ENCODE peak calls at places on chromosomes 6 and 20, in five cellular contexts. One of them, this sample, is unnamed.
A peak's percentile ranks its signal among the peaks of the same experiment; 100 is the strongest.

GRCh38 chr20:49028684-49029083 is 17.4 kb upstream of the CSE1L start:
- DNase-seq in transverse colon: no peak
- DNase-seq in breast epithelium: no peak
- DNase-seq in A549: peak; percentile 31
- DNase-seq in HCT116: no peak
- DNase-seq in this sample: no peak

GRCh38 chr6:35128496-35128895 is 12.6 kb downstream of the TCP11 start:
- DNase-seq in A549: no peak
- DNase-seq in breast epithelium: no peak
- DNase-seq in transverse colon: no peak
- DNase-seq in HCT116: no peak
- DNase-seq in this sample: no peak

GRCh38 chr20:62119591-62120364 is 2.5 kb upstream of the LSM14B start:
- DNase-seq in transverse colon: peak; percentile 55
- DNase-seq in breast epithelium: no peak
- DNase-seq in HCT116: no peak
- DNase-seq in A549: no peak
- DNase-seq in this sample: peak; percentile 86

GRCh38 chr6:34176261-34177031 is 30.6 kb upstream of the GRM4 start:
- DNase-seq in HCT116: no peak
- DNase-seq in A549: no peak
- DNase-seq in breast epithelium: no peak
- DNase-seq in transverse colon: no peak
- DNase-seq in this sample: no peak

GRCh38 chr6:84546427-84546914 is 217.9 kb downstream of the TBX18 start:
- DNase-seq in breast epithelium: no peak
- DNase-seq in transverse colon: no peak
- DNase-seq in HCT116: no peak
- DNase-seq in A549: no peak
- DNase-seq in this sample: no peak

GRCh38 chr6:38030380-38030779 is 210.9 kb downstream of the ZFAND3 start:
- DNase-seq in A549: no peak
- DNase-seq in breast epithelium: no peak
- DNase-seq in HCT116: no peak
- DNase-seq in transverse colon: no peak
- DNase-seq in this sample: no peak

GRCh38 chr6:16343593-16343992 is 105.2 kb downstream of the GMPR start:
- DNase-seq in A549: no peak
- DNase-seq in transverse colon: no peak
- DNase-seq in HCT116: no peak
- DNase-seq in breast epithelium: no peak
- DNase-seq in this sample: no peak

GRCh38 chr20:63519765-63520593 is 586 bp upstream of the PPDPF start:
- DNase-seq in A549: peak; percentile 69
- DNase-seq in HCT116: no peak
- DNase-seq in transverse colon: peak; percentile 70
- DNase-seq in breast epithelium: peak; percentile 50
- DNase-seq in this sample: peak; percentile 46

GRCh38 chr6:69768664-69769063 is 28.1 kb downstream of the LMBRD1 start:
- DNase-seq in A549: no peak
- DNase-seq in HCT116: no peak
- DNase-seq in breast epithelium: no peak
- DNase-seq in transverse colon: no peak
- DNase-seq in this sample: no peak

GRCh38 chr20:25248501-25249172 is 752 bp downstream of the PYGB start:
- DNase-seq in HCT116: no peak
- DNase-seq in transverse colon: peak; percentile 38
- DNase-seq in A549: peak; percentile 50
- DNase-seq in breast epithelium: peak; percentile 23
- DNase-seq in this sample: no peak

GRCh38 chr20:63252157-63252780 is 2.0 kb downstream of the NKAIN4 start:
- DNase-seq in A549: no peak
- DNase-seq in transverse colon: no peak
- DNase-seq in breast epithelium: no peak
- DNase-seq in HCT116: no peak
- DNase-seq in this sample: no peak

GRCh38 chr6:121435444-121436069 is at the start of gene GJA1:
- DNase-seq in HCT116: no peak
- DNase-seq in transverse colon: peak; percentile 12
- DNase-seq in A549: peak; percentile 61
- DNase-seq in breast epithelium: peak; percentile 60
- DNase-seq in this sample: peak; percentile 17

GRCh38 chr20:58494923-58495622 is 20.1 kb downstream of the APCDD1L start:
- DNase-seq in A549: no peak
- DNase-seq in breast epithelium: no peak
- DNase-seq in transverse colon: no peak
- DNase-seq in HCT116: no peak
- DNase-seq in this sample: no peak

GRCh38 chr20:62580052-62580451 is 62.3 kb upstream of the SLCO4A1 start:
- DNase-seq in transverse colon: no peak
- DNase-seq in A549: no peak
- DNase-seq in HCT116: no peak
- DNase-seq in breast epithelium: no peak
- DNase-seq in this sample: no peak

GRCh38 chr20:48910360-48910781 is 11.1 kb upstream of the ARFGEF2 start:
- DNase-seq in transverse colon: no peak
- DNase-seq in HCT116: no peak
- DNase-seq in A549: no peak
- DNase-seq in breast epithelium: no peak
- DNase-seq in this sample: no peak

GRCh38 chr6:112879920-112880413 is 532.8 kb downstream of the RFPL4B start:
- DNase-seq in breast epithelium: no peak
- DNase-seq in HCT116: no peak
- DNase-seq in A549: no peak
- DNase-seq in transverse colon: peak; percentile 19
- DNase-seq in this sample: no peak

GRCh38 chr20:63829943-63830820 is 882 bp downstream of the ZBTB46 start:
- DNase-seq in HCT116: no peak
- DNase-seq in transverse colon: no peak
- DNase-seq in A549: no peak
- DNase-seq in breast epithelium: no peak
- DNase-seq in this sample: no peak

GRCh38 chr6:140475086-140475485 is 1100.6 kb upstream of the CITED2 start:
- DNase-seq in transverse colon: no peak
- DNase-seq in breast epithelium: peak; percentile 51
- DNase-seq in A549: no peak
- DNase-seq in HCT116: no peak
- DNase-seq in this sample: no peak

GRCh38 chr6:25895773-25896172 is 21.7 kb upstream of the SLC17A3 start:
- DNase-seq in A549: no peak
- DNase-seq in breast epithelium: no peak
- DNase-seq in HCT116: no peak
- DNase-seq in transverse colon: no peak
- DNase-seq in this sample: no peak

GRCh38 chr6:33682341-33682740 is 29.2 kb downstream of the UQCC2 start:
- DNase-seq in A549: no peak
- DNase-seq in breast epithelium: no peak
- DNase-seq in transverse colon: no peak
- DNase-seq in HCT116: no peak
- DNase-seq in this sample: no peak

GRCh38 chr6:104644848-104645247 is 214.9 kb downstream of the HACE1 start:
- DNase-seq in A549: no peak
- DNase-seq in HCT116: no peak
- DNase-seq in transverse colon: no peak
- DNase-seq in breast epithelium: no peak
- DNase-seq in this sample: no peak

GRCh38 chr20:10619427-10619826 is 54.4 kb downstream of the JAG1 start:
- DNase-seq in transverse colon: no peak
- DNase-seq in breast epithelium: no peak
- DNase-seq in A549: no peak
- DNase-seq in HCT116: peak; percentile 46
- DNase-seq in this sample: no peak

GRCh38 chr20:61460261-61461047 is 208.4 kb downstream of the CDH4 start:
- DNase-seq in transverse colon: no peak
- DNase-seq in A549: no peak
- DNase-seq in breast epithelium: no peak
- DNase-seq in HCT116: no peak
- DNase-seq in this sample: no peak

GRCh38 chr6:104630955-104631354 is 228.8 kb downstream of the HACE1 start:
- DNase-seq in HCT116: no peak
- DNase-seq in transverse colon: no peak
- DNase-seq in breast epithelium: no peak
- DNase-seq in A549: no peak
- DNase-seq in this sample: no peak

GRCh38 chr6:41976794-41977484 is 35.3 kb upstream of the CCND3 start:
- DNase-seq in A549: peak; percentile 50
- DNase-seq in breast epithelium: no peak
- DNase-seq in HCT116: no peak
- DNase-seq in transverse colon: no peak
- DNase-seq in this sample: no peak

GRCh38 chr6:44742201-44742600 is 354.7 kb downstream of the CDC5L start:
- DNase-seq in transverse colon: no peak
- DNase-seq in breast epithelium: no peak
- DNase-seq in HCT116: no peak
- DNase-seq in A549: no peak
- DNase-seq in this sample: no peak

GRCh38 chr6:44549516-44549915 is 162.0 kb downstream of the CDC5L start:
- DNase-seq in HCT116: no peak
- DNase-seq in transverse colon: no peak
- DNase-seq in A549: no peak
- DNase-seq in breast epithelium: no peak
- DNase-seq in this sample: no peak

GRCh38 chr6:33815854-33816253 is 12.1 kb upstream of the MLN start:
- DNase-seq in transverse colon: no peak
- DNase-seq in breast epithelium: no peak
- DNase-seq in HCT116: peak; percentile 32
- DNase-seq in A549: peak; percentile 39
- DNase-seq in this sample: no peak

GRCh38 chr6:155706341-155706740 is 250.7 kb upstream of the NOX3 start:
- DNase-seq in HCT116: no peak
- DNase-seq in A549: no peak
- DNase-seq in transverse colon: no peak
- DNase-seq in breast epithelium: no peak
- DNase-seq in this sample: no peak

GRCh38 chr6:169950558-169950957 is 199.1 kb downstream of the ERMARD start:
- DNase-seq in HCT116: peak; percentile 32
- DNase-seq in breast epithelium: no peak
- DNase-seq in A549: no peak
- DNase-seq in transverse colon: no peak
- DNase-seq in this sample: no peak

GRCh38 chr6:149079911-149080501 is 237.5 kb upstream of the TAB2 start:
- DNase-seq in breast epithelium: peak; percentile 57
- DNase-seq in A549: no peak
- DNase-seq in HCT116: no peak
- DNase-seq in transverse colon: no peak
- DNase-seq in this sample: peak; percentile 50

DNA sequence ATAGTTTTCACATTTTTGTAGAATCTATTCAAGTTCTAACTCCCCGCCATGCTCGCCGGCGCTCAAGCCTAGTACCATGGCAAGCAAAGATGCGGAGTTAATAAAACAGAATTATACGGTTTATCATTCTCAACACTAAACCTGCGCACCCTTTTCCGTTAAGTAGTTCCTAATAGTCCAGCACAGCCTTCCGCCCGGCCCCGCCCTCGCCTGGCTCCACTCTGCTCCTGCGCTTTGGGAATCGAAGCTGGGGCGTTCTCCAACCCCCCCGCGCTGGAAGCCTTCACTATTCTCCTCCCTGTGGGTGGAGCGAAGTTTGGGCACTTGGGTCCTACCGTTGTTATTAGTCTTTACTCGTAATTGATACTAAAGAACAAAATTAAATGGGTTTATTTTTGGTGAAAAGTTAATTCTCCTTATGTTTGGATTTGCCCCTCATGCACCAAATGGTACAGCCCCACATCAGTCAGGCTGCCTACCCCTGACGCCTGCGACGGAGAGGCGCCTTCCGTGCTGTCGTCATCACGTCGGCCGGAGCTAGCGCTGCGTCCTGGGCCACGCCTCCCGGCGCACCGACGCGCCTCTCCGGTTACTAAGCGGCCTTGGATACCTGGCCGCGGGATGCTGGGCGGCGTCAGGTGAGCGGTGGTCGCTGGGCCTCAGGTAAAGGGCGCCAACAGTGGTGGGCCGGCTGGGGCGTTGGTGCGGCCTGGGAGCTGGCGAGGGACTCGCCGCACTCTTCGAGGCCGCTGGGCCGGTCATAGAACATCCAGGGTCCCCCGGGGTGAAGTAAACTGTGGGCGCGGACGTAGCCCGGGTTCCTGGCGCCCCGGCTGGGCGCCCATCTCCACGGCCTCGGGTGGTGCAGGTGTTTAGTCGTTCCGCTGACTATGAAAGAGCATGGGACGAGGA is at the start of gene IFT52:
- DNase-seq in transverse colon: peak; percentile 96
- DNase-seq in A549: peak; percentile 84
- DNase-seq in breast epithelium: peak; percentile 90
- DNase-seq in HCT116: peak; percentile 89
- DNase-seq in this sample: peak; percentile 88
- TF ChIP-seq POLR2A in transverse colon: peak; percentile 49
- TF ChIP-seq POLR2A in A549: peak; percentile 84
- TF ChIP-seq POLR2A in breast epithelium: no peak
- TF ChIP-seq POLR2A in HCT116: peak; percentile 61
- TF ChIP-seq POLR2A in this sample: peak; percentile 6

GRCh38 chr6:32637883-32638282 is 677 bp downstream of the HLA-DQA1 start:
- DNase-seq in HCT116: no peak
- DNase-seq in breast epithelium: no peak
- DNase-seq in transverse colon: no peak
- DNase-seq in A549: no peak
- DNase-seq in this sample: no peak
- H3K4me3 ChIP-seq in HCT116: no peak overlapping the region
- H3K4me3 ChIP-seq in breast epithelium: no peak overlapping the region
- H3K4me3 ChIP-seq in transverse colon: no peak overlapping the region
- H3K4me3 ChIP-seq in A549: no peak overlapping the region
- H3K4me3 ChIP-seq in this sample: no peak overlapping the region

GRCh38 chr6:133964052-133964451 is 11.0 kb downstream of the TBPL1 start:
- DNase-seq in transverse colon: no peak
- DNase-seq in breast epithelium: no peak
- DNase-seq in HCT116: no peak
- DNase-seq in A549: no peak
- DNase-seq in this sample: no peak
- TF ChIP-seq POLR2A in transverse colon: no peak
- TF ChIP-seq POLR2A in breast epithelium: no peak
- TF ChIP-seq POLR2A in HCT116: no peak
- TF ChIP-seq POLR2A in A549: no peak
- TF ChIP-seq POLR2A in this sample: no peak

DNA sequence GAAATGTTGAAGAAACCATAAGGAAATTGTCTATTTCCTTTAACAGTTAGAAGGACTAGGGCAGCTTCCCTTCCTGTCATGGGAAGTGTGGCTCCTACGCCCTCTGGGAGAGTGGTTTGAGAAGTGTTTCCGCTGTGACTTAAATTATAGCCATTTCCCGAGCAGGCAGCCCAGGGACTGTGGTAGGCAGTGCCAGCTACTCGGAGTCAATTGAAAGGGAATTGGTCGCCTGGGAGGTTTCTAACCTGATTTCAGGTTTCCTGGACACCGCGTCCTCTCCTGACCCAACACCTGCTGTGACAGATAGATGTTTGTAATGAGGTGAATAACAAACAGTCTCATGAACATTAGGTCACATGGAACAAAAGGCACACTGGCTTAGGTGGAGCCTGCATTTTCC is 256.1 kb upstream of the PLCB4 start:
- DNase-seq in A549: no peak
- DNase-seq in breast epithelium: no peak
- DNase-seq in HCT116: no peak
- DNase-seq in transverse colon: no peak
- DNase-seq in this sample: no peak
- H3K4me3 ChIP-seq in A549: no peak overlapping the region
- H3K4me3 ChIP-seq in breast epithelium: no peak overlapping the region
- H3K4me3 ChIP-seq in HCT116: no peak overlapping the region
- H3K4me3 ChIP-seq in transverse colon: no peak overlapping the region
- H3K4me3 ChIP-seq in this sample: no peak overlapping the region

This sample was measured in gastrocnemius medialis.